ENCODE peak calls at places on chromosomes 3 and 15, in nine cellular contexts. One of them, this sample, is unnamed.

GRCh38 chr15:54131410-54131809 is 153.2 kb downstream of the UNC13C start:
- DNase-seq in GM12864: no peak
- DNase-seq in B cell: no peak
- DNase-seq in A549: no peak
- DNase-seq in omental fat pad: no peak
- DNase-seq in right atrium auricular region: no peak
- DNase-seq in RWPE1: peak; percentile 2
- DNase-seq in HFF-Myc: no peak
- DNase-seq in fibroblast of villous mesenchyme: no peak
- DNase-seq in this sample: no peak

GRCh38 chr3:121942116-121942786 is 48.0 kb downstream of the SLC15A2 start:
- DNase-seq in HFF-Myc: no peak
- DNase-seq in A549: no peak
- DNase-seq in fibroblast of villous mesenchyme: no peak
- DNase-seq in GM12864: no peak
- DNase-seq in RWPE1: peak; percentile 45
- DNase-seq in right atrium auricular region: no peak
- DNase-seq in omental fat pad: no peak
- DNase-seq in B cell: no peak
- DNase-seq in this sample: no peak

GRCh38 chr3:106120334-106120733 is 251.5 kb upstream of the CBLB start:
- DNase-seq in omental fat pad: no peak
- DNase-seq in HFF-Myc: no peak
- DNase-seq in fibroblast of villous mesenchyme: peak; percentile 60
- DNase-seq in B cell: no peak
- DNase-seq in right atrium auricular region: no peak
- DNase-seq in A549: no peak
- DNase-seq in RWPE1: no peak
- DNase-seq in GM12864: no peak
- DNase-seq in this sample: no peak

GRCh38 chr3:111989061-111989678 is 9.6 kb upstream of the TAGLN3 start:
- DNase-seq in omental fat pad: no peak
- DNase-seq in GM12864: peak; percentile 22
- DNase-seq in B cell: peak; percentile 36
- DNase-seq in RWPE1: no peak
- DNase-seq in HFF-Myc: peak; percentile 47
- DNase-seq in fibroblast of villous mesenchyme: peak; percentile 92
- DNase-seq in right atrium auricular region: no peak
- DNase-seq in A549: peak; percentile 71
- DNase-seq in this sample: no peak

GRCh38 chr15:99481406-99481805 is 84.4 kb upstream of the MEF2A start:
- DNase-seq in A549: no peak
- DNase-seq in GM12864: no peak
- DNase-seq in HFF-Myc: no peak
- DNase-seq in B cell: no peak
- DNase-seq in RWPE1: no peak
- DNase-seq in right atrium auricular region: peak; percentile 43
- DNase-seq in omental fat pad: no peak
- DNase-seq in fibroblast of villous mesenchyme: no peak
- DNase-seq in this sample: no peak

GRCh38 chr3:46702246-46703012 is 1.2 kb downstream of the TMIE start:
- DNase-seq in right atrium auricular region: no peak
- DNase-seq in GM12864: no peak
- DNase-seq in B cell: no peak
- DNase-seq in RWPE1: no peak
- DNase-seq in fibroblast of villous mesenchyme: no peak
- DNase-seq in A549: no peak
- DNase-seq in omental fat pad: no peak
- DNase-seq in HFF-Myc: no peak
- DNase-seq in this sample: no peak

GRCh38 chr15:71044006-71044405 is 71.3 kb upstream of the THSD4 start:
- DNase-seq in RWPE1: peak; percentile 38
- DNase-seq in A549: no peak
- DNase-seq in omental fat pad: no peak
- DNase-seq in right atrium auricular region: no peak
- DNase-seq in HFF-Myc: no peak
- DNase-seq in B cell: no peak
- DNase-seq in GM12864: no peak
- DNase-seq in fibroblast of villous mesenchyme: no peak
- DNase-seq in this sample: no peak

GRCh38 chr15:63599401-63600000 is 2.3 kb downstream of the FBXL22 start:
- DNase-seq in right atrium auricular region: no peak
- DNase-seq in omental fat pad: no peak
- DNase-seq in A549: peak; percentile 72
- DNase-seq in HFF-Myc: no peak
- DNase-seq in GM12864: peak; percentile 49
- DNase-seq in fibroblast of villous mesenchyme: peak; percentile 27
- DNase-seq in RWPE1: peak; percentile 68
- DNase-seq in B cell: peak; percentile 85
- DNase-seq in this sample: peak; percentile 64

GRCh38 chr3:141648055-141648910 is 89.8 kb upstream of the RNF7 start:
- DNase-seq in A549: no peak
- DNase-seq in HFF-Myc: no peak
- DNase-seq in right atrium auricular region: no peak
- DNase-seq in RWPE1: no peak
- DNase-seq in B cell: no peak
- DNase-seq in fibroblast of villous mesenchyme: no peak
- DNase-seq in GM12864: no peak
- DNase-seq in omental fat pad: no peak
- DNase-seq in this sample: no peak

GRCh38 chr3:23836536-23837230 is 30.9 kb downstream of the UBE2E1 start:
- DNase-seq in B cell: no peak
- DNase-seq in right atrium auricular region: no peak
- DNase-seq in fibroblast of villous mesenchyme: peak; percentile 49
- DNase-seq in GM12864: no peak
- DNase-seq in omental fat pad: no peak
- DNase-seq in RWPE1: no peak
- DNase-seq in A549: no peak
- DNase-seq in HFF-Myc: no peak
- DNase-seq in this sample: no peak

GRCh38 chr3:23832523-23832922 is 26.8 kb downstream of the UBE2E1 start:
- DNase-seq in omental fat pad: no peak
- DNase-seq in HFF-Myc: no peak
- DNase-seq in RWPE1: no peak
- DNase-seq in A549: no peak
- DNase-seq in GM12864: no peak
- DNase-seq in B cell: no peak
- DNase-seq in fibroblast of villous mesenchyme: no peak
- DNase-seq in right atrium auricular region: no peak
- DNase-seq in this sample: no peak

GRCh38 chr3:23835807-23836206 is 30.1 kb downstream of the UBE2E1 start:
- DNase-seq in omental fat pad: no peak
- DNase-seq in B cell: no peak
- DNase-seq in RWPE1: no peak
- DNase-seq in GM12864: no peak
- DNase-seq in HFF-Myc: no peak
- DNase-seq in right atrium auricular region: no peak
- DNase-seq in A549: no peak
- DNase-seq in fibroblast of villous mesenchyme: peak; percentile 73
- DNase-seq in this sample: no peak

GRCh38 chr3:23835087-23835486 is 29.3 kb downstream of the UBE2E1 start:
- DNase-seq in B cell: no peak
- DNase-seq in right atrium auricular region: no peak
- DNase-seq in omental fat pad: no peak
- DNase-seq in GM12864: no peak
- DNase-seq in fibroblast of villous mesenchyme: no peak
- DNase-seq in RWPE1: no peak
- DNase-seq in HFF-Myc: no peak
- DNase-seq in A549: no peak
- DNase-seq in this sample: no peak

GRCh38 chr3:23834082-23834870 is 28.5 kb downstream of the UBE2E1 start:
- DNase-seq in HFF-Myc: no peak
- DNase-seq in B cell: no peak
- DNase-seq in A549: no peak
- DNase-seq in GM12864: no peak
- DNase-seq in right atrium auricular region: no peak
- DNase-seq in RWPE1: no peak
- DNase-seq in omental fat pad: no peak
- DNase-seq in fibroblast of villous mesenchyme: no peak
- DNase-seq in this sample: no peak
- TF ChIP-seq CTCF in HFF-Myc: no peak
- TF ChIP-seq CTCF in B cell: peak; percentile 28
- TF ChIP-seq CTCF in A549: peak; percentile 40
- TF ChIP-seq CTCF in GM12864: no peak
- TF ChIP-seq CTCF in right atrium auricular region: peak; percentile 41
- TF ChIP-seq CTCF in RWPE1: peak; percentile 23
- TF ChIP-seq CTCF in omental fat pad: no peak
- TF ChIP-seq CTCF in fibroblast of villous mesenchyme: peak; percentile 27
- TF ChIP-seq CTCF in this sample: no peak

GRCh38 chr15:89743594-89743993 is 7.5 kb downstream of the MESP1 start:
- DNase-seq in fibroblast of villous mesenchyme: no peak
- DNase-seq in HFF-Myc: no peak
- DNase-seq in omental fat pad: no peak
- DNase-seq in right atrium auricular region: no peak
- DNase-seq in B cell: no peak
- DNase-seq in GM12864: no peak
- DNase-seq in RWPE1: no peak
- DNase-seq in A549: no peak
- DNase-seq in this sample: no peak
- TF ChIP-seq CTCF in fibroblast of villous mesenchyme: no peak
- TF ChIP-seq CTCF in HFF-Myc: no peak
- TF ChIP-seq CTCF in omental fat pad: no peak
- TF ChIP-seq CTCF in right atrium auricular region: no peak
- TF ChIP-seq CTCF in B cell: no peak
- TF ChIP-seq CTCF in GM12864: no peak
- TF ChIP-seq CTCF in RWPE1: no peak
- TF ChIP-seq CTCF in A549: no peak
- TF ChIP-seq CTCF in this sample: no peak

GRCh38 chr3:58751235-58751634 is 84.7 kb upstream of the FAM3D start:
- DNase-seq in GM12864: no peak
- DNase-seq in omental fat pad: no peak
- DNase-seq in fibroblast of villous mesenchyme: no peak
- DNase-seq in B cell: no peak
- DNase-seq in right atrium auricular region: no peak
- DNase-seq in HFF-Myc: no peak
- DNase-seq in RWPE1: no peak
- DNase-seq in A549: no peak
- DNase-seq in this sample: no peak

GRCh38 chr3:58752168-58752567 is 85.6 kb upstream of the FAM3D start:
- DNase-seq in right atrium auricular region: no peak
- DNase-seq in omental fat pad: no peak
- DNase-seq in A549: no peak
- DNase-seq in B cell: no peak
- DNase-seq in RWPE1: no peak
- DNase-seq in GM12864: no peak
- DNase-seq in fibroblast of villous mesenchyme: no peak
- DNase-seq in HFF-Myc: no peak
- DNase-seq in this sample: no peak

GRCh38 chr3:58749948-58750347 is 83.4 kb upstream of the FAM3D start:
- DNase-seq in GM12864: no peak
- DNase-seq in fibroblast of villous mesenchyme: no peak
- DNase-seq in HFF-Myc: no peak
- DNase-seq in A549: no peak
- DNase-seq in right atrium auricular region: no peak
- DNase-seq in omental fat pad: no peak
- DNase-seq in RWPE1: no peak
- DNase-seq in B cell: no peak
- DNase-seq in this sample: no peak

GRCh38 chr3:58755153-58755552 is 88.6 kb upstream of the FAM3D start:
- DNase-seq in GM12864: no peak
- DNase-seq in omental fat pad: no peak
- DNase-seq in fibroblast of villous mesenchyme: no peak
- DNase-seq in HFF-Myc: no peak
- DNase-seq in B cell: no peak
- DNase-seq in A549: no peak
- DNase-seq in RWPE1: no peak
- DNase-seq in right atrium auricular region: no peak
- DNase-seq in this sample: no peak

GRCh38 chr3:58754074-58754473 is 87.5 kb upstream of the FAM3D start:
- DNase-seq in A549: no peak
- DNase-seq in GM12864: no peak
- DNase-seq in omental fat pad: no peak
- DNase-seq in B cell: no peak
- DNase-seq in fibroblast of villous mesenchyme: no peak
- DNase-seq in right atrium auricular region: no peak
- DNase-seq in RWPE1: no peak
- DNase-seq in HFF-Myc: no peak
- DNase-seq in this sample: no peak
- TF ChIP-seq CTCF in A549: no peak
- TF ChIP-seq CTCF in GM12864: no peak
- TF ChIP-seq CTCF in omental fat pad: no peak
- TF ChIP-seq CTCF in B cell: no peak
- TF ChIP-seq CTCF in fibroblast of villous mesenchyme: no peak
- TF ChIP-seq CTCF in right atrium auricular region: no peak
- TF ChIP-seq CTCF in RWPE1: no peak
- TF ChIP-seq CTCF in HFF-Myc: no peak
- TF ChIP-seq CTCF in this sample: no peak

DNA sequence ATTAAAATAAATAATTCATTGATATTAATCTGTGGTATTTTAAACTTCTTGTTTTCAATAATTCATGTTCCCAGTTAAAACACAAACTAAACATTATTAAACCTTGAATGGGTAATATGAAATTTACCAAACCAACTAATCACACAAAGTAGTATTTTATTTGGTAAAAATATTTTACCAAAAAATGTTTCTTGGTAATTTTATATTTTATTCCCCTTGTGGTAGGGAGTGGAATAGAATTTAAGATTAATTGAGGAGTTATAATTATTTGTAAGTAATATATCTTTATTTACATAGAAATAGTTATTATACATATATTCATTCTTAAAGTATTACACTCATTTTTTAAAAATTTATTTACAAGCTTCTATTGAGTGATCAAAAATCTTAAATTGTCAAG is 1350.9 kb downstream of the OTOL1 start:
- DNase-seq in RWPE1: no peak
- DNase-seq in omental fat pad: no peak
- DNase-seq in right atrium auricular region: no peak
- DNase-seq in fibroblast of villous mesenchyme: no peak
- DNase-seq in A549: no peak
- DNase-seq in B cell: no peak
- DNase-seq in HFF-Myc: no peak
- DNase-seq in GM12864: no peak
- DNase-seq in this sample: no peak
- TF ChIP-seq CTCF in RWPE1: no peak
- TF ChIP-seq CTCF in omental fat pad: no peak
- TF ChIP-seq CTCF in right atrium auricular region: no peak
- TF ChIP-seq CTCF in fibroblast of villous mesenchyme: no peak
- TF ChIP-seq CTCF in A549: no peak
- TF ChIP-seq CTCF in B cell: no peak
- TF ChIP-seq CTCF in HFF-Myc: no peak
- TF ChIP-seq CTCF in GM12864: no peak
- TF ChIP-seq CTCF in this sample: no peak

DNA sequence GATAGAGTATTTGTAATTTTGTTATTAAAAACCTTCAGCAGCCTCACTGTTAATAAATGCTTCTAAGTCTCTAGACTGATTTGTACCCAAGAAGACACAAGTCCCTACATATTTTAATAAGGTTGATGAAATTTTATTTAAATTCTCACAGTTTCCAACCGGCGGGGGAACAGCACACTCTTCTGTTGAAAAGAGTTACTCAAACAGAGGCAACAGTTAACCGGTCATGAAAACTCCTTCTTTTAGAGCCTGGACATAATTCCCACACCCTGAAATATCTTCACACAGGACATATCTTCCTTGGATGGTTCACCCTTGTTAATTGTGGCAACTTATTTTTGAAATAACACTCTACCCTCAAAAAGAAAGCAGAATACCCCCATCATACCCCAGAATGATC is 278.8 kb downstream of the FOXP1 start:
- DNase-seq in A549: no peak
- DNase-seq in RWPE1: no peak
- DNase-seq in HFF-Myc: no peak
- DNase-seq in right atrium auricular region: no peak
- DNase-seq in B cell: peak; percentile 30
- DNase-seq in GM12864: no peak
- DNase-seq in fibroblast of villous mesenchyme: peak; percentile 50
- DNase-seq in omental fat pad: no peak
- DNase-seq in this sample: no peak
- TF ChIP-seq CTCF in A549: no peak
- TF ChIP-seq CTCF in RWPE1: no peak
- TF ChIP-seq CTCF in HFF-Myc: no peak
- TF ChIP-seq CTCF in right atrium auricular region: peak; percentile 66
- TF ChIP-seq CTCF in B cell: peak; percentile 48
- TF ChIP-seq CTCF in GM12864: no peak
- TF ChIP-seq CTCF in fibroblast of villous mesenchyme: peak; percentile 38
- TF ChIP-seq CTCF in omental fat pad: no peak
- TF ChIP-seq CTCF in this sample: no peak

This sample was measured in CD14-positive monocyte.